ENCODE peak calls at places on chromosomes 5 and 9, in eight cellular contexts. Z, R, N, H, A, D, T and M are unnamed samples.

GRCh38 chr9:116269250-116269649 is 115.7 kb downstream of the PAPPA start:
- DNase-seq in D (no peak), R (no peak), N (peak; percentile 11), Z (no peak), H (no peak), T (no peak), A (no peak), M (no peak)

GRCh38 chr5:146825033-146825432 is 53.5 kb downstream of the PPP2R2B start:
- DNase-seq in R (no peak), D (no peak), H (no peak), A (no peak), Z (no peak), N (peak; percentile 11), T (no peak), M (no peak)

GRCh38 chr5:142211013-142211412 is 102.4 kb downstream of the NDFIP1 start:
- DNase-seq in T (no peak), N (no peak), R (no peak), Z (no peak), A (no peak), H (no peak), D (no peak), M (no peak)

GRCh38 chr9:34809504-34810186 is 99.7 kb upstream of the CCL21 start:
- DNase-seq in T (no peak), R (no peak), Z (no peak), D (no peak), N (peak; percentile 11), A (no peak), H (no peak), M (no peak)

GRCh38 chr5:131475416-131476045 is 159.5 kb downstream of the RAPGEF6 start:
- DNase-seq in R (no peak), Z (no peak), H (no peak), N (peak; percentile 44), D (no peak), T (no peak), A (no peak), M (no peak)

GRCh38 chr5:10307206-10308148 is at the start of gene CMBL:
- DNase-seq in H (peak; percentile 42), N (peak; percentile 65), Z (no peak), A (peak; percentile 69), T (peak; percentile 71), D (no peak), R (peak; percentile 56), M (no peak)

GRCh38 chr9:78029601-78030552 is 1.7 kb downstream of the GNAQ start:
- DNase-seq in R (no peak), T (no peak), H (no peak), A (peak; percentile 69), D (no peak), Z (no peak), N (peak; percentile 67), M (no peak)

GRCh38 chr5:78591227-78591626 is 57.3 kb downstream of the LHFPL2 start:
- DNase-seq in H (no peak), T (no peak), R (no peak), D (no peak), Z (no peak), A (no peak), N (peak; percentile 67), M (no peak)

GRCh38 chr9:134375430-134376385 is 49.5 kb downstream of the RXRA start:
- DNase-seq in H (no peak), Z (no peak), A (peak; percentile 87), D (no peak), N (peak; percentile 44), R (no peak), T (no peak), M (no peak)

GRCh38 chr5:95761771-95762680 is 30.9 kb downstream of the RHOBTB3 start:
- DNase-seq in T (no peak), Z (no peak), A (no peak), D (no peak), H (no peak), R (no peak), N (peak; percentile 34), M (no peak)

GRCh38 chr9:135956798-135957166 is 4.4 kb downstream of the UBAC1 start:
- DNase-seq in N (no peak), T (no peak), D (no peak), Z (no peak), A (no peak), H (no peak), R (no peak), M (no peak)
- TF ChIP-seq POLR2A in N (no peak), T (no peak), D (no peak), Z (no peak), A (no peak), H (no peak), R (no peak), M (no peak)

GRCh38 chr5:41871866-41872265 is 1.6 kb upstream of the OXCT1 start:
- DNase-seq in T (no peak), N (peak; percentile 94), D (no peak), R (no peak), A (no peak), H (no peak), Z (peak; percentile 55), M (no peak)

GRCh38 chr5:41870621-41871048 is 410 bp upstream of the OXCT1 start:
- DNase-seq in R (no peak), D (no peak), H (no peak), Z (no peak), A (no peak), N (peak; percentile 4), T (no peak), M (no peak)

GRCh38 chr5:41869739-41870620 is at the start of gene OXCT1:
- DNase-seq in R (peak; percentile 82), Z (peak; percentile 82), N (peak; percentile 82), D (peak; percentile 97), T (peak; percentile 95), A (peak; percentile 93), H (peak; percentile 85), M (peak; percentile 57)

GRCh38 chr5:41863871-41864486 is 6.2 kb downstream of the OXCT1 start:
- DNase-seq in T (no peak), H (no peak), R (no peak), A (no peak), N (no peak), D (no peak), Z (no peak), M (no peak)

DNA sequence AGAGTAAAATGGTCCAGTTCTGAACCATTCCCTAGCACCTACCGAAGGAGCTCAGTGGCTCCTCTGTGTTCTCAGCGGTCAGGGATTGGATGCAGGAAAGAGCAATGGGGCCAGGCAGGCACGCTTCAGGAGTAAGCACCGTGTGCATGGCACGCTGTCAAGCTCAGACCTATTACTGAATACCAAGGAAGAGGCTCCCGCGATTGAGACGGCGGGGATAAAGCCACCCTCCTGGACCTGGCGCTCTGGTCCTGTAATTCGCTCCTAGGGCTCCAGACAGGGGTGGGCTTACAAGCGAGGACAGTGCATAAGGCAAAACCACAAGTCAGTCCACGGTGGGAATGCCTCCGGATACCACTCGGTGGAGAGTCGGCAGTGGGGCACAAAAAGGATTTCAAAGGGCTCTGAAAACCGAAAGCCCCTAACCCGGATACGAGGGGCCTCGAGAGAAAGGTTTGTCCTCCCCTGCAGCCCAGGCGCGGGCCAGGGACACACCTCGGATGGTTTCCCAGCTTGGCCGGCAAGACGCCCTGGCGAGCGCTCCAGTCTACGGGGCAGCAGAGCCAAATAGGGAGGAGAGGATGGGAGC is 981 bp downstream of the OXCT1 start:
- DNase-seq in R (peak; percentile 27), H (no peak), T (peak; percentile 47), A (peak; percentile 91), Z (peak; percentile 67), D (no peak), N (peak; percentile 32), M (peak; percentile 57)
- TF ChIP-seq POLR2A in R (no peak), H (no peak), T (no peak), A (no peak), Z (no peak), D (no peak), N (no peak), M (no peak)

GRCh38 chr9:137046094-137046787 is at the start of gene NPDC1:
- DNase-seq in T (peak; percentile 92), A (peak; percentile 87), D (no peak), Z (peak; percentile 90), H (peak; percentile 76), R (peak; percentile 97), N (peak; percentile 79), M (peak; percentile 78)
- TF ChIP-seq POLR2A in T (no peak), A (no peak), D (no peak), Z (no peak), H (no peak), R (no peak), N (peak; percentile 63), M (no peak)

DNA sequence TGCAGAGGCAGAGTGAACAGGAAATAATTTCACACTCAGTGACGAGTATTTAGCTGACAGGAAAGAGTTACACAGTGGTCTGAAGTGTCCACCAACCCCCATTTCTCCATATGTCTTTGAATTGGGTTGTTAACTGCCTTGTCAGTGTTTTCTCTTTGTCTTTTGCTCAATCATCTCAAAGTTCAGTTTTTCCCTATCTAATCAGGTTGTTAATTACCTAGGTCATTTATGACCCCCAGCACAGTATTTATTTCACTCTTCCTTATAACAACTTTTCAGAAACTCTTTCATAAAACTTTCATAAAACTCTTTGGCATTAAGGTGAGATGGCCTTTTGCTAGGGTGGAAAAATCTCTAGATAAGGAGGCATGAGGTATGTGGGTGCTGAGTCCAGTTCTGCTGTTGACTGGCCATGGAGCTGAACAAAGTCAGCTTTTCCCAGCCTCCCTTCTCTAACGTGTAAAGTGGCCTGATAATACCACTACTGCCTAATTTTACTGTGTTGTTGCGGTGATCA is 5.2 kb upstream of the ALDOB start:
- DNase-seq in D (no peak), Z (no peak), N (no peak), R (no peak), T (peak; percentile 64), A (no peak), H (no peak), M (no peak)
- TF ChIP-seq POLR2A in D (no peak), Z (no peak), N (no peak), R (no peak), T (peak; percentile 50), A (no peak), H (no peak), M (no peak)

GRCh38 chr5:151758430-151759241 is at the start of gene ATOX1:
- DNase-seq in N (peak; percentile 94), A (peak; percentile 95), H (peak; percentile 97), R (peak; percentile 97), T (peak; percentile 96), D (peak; percentile 98), Z (peak; percentile 94), M (peak; percentile 90)
- TF ChIP-seq POLR2A in N (peak; percentile 96), A (peak; percentile 87), H (peak; percentile 97), R (peak; percentile 98), T (peak; percentile 89), D (peak; percentile 15), Z (no peak), M (peak; percentile 90)

DNA sequence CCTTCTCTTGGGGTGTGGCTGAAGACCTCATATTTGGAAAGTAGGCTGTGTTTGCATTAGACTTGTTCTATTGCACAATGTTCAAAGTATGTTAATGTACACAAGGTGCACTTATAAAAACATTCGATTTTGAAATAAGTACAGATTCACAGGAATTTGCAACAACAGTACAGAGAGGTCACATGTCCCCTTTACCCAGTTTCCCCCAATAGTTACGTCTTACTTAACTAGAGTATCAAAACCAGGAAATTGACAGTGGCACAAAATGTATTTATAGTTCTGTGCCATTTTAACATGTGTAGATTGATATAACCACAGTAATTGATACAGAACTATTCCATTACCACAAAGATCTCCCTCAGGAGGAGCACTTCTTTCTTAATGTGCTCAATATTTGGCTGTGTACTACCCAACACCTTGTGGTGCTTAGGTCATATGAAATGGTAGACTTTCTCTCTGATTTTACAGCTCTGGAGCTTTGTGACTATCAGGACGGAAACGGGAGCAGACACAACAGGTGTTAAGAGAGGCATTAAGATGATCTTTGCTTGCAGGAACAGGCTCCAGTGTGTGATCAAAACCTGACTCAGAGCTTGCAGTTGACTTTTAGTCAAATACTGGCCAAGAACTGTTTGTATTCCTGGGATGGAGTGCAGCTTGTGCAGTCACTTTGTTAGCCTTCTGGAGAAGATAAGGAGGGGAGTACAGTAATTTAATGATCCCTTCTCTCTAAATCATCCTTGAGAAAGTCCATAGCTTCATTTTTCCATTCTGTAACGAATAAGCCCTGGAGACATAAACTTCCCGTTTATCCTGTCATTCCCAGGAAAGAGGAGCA is 2.7 kb upstream of the STOM start:
- DNase-seq in A (peak; percentile 69), Z (peak; percentile 36), D (no peak), R (no peak), T (peak; percentile 51), N (no peak), H (peak; percentile 55), M (no peak)
- TF ChIP-seq POLR2A in A (no peak), Z (no peak), D (no peak), R (no peak), T (no peak), N (no peak), H (no peak), M (no peak)